ENCODE peak calls at places on chromosomes 1 and 21, in six cellular contexts. One of them, this sample, is unnamed.

GRCh38 chr1:118185083-118185899 is at the start of gene SPAG17:
- DNase-seq in choroid plexus epithelial cell: peak; percentile 65
- DNase-seq in H9: peak; percentile 95
- DNase-seq in activated CD8-positive, alpha-beta T cell treated with anti-CD3 and anti-CD28 coated beads for 36 hours: peak; percentile 31
- DNase-seq in GM13976: peak; percentile 41
- DNase-seq in GM06990: no peak
- DNase-seq in this sample: peak; percentile 79

GRCh38 chr1:237091691-237092090 is 49.7 kb downstream of the RYR2 start:
- DNase-seq in choroid plexus epithelial cell: no peak
- DNase-seq in H9: no peak
- DNase-seq in activated CD8-positive, alpha-beta T cell treated with anti-CD3 and anti-CD28 coated beads for 36 hours: no peak
- DNase-seq in GM13976: no peak
- DNase-seq in GM06990: no peak
- DNase-seq in this sample: no peak

GRCh38 chr1:40659649-40659947 is 5.9 kb downstream of the RIMS3 start:
- DNase-seq in choroid plexus epithelial cell: no peak
- DNase-seq in H9: no peak
- DNase-seq in activated CD8-positive, alpha-beta T cell treated with anti-CD3 and anti-CD28 coated beads for 36 hours: no peak
- DNase-seq in GM13976: no peak
- DNase-seq in GM06990: no peak
- DNase-seq in this sample: no peak

GRCh38 chr1:233613252-233614172 is at the start of gene KCNK1:
- DNase-seq in choroid plexus epithelial cell: peak; percentile 77
- DNase-seq in H9: peak; percentile 91
- DNase-seq in activated CD8-positive, alpha-beta T cell treated with anti-CD3 and anti-CD28 coated beads for 36 hours: no peak
- DNase-seq in GM13976: peak; percentile 40
- DNase-seq in GM06990: peak; percentile 32
- DNase-seq in this sample: peak; percentile 56

GRCh38 chr1:108590947-108591346 is 31.0 kb downstream of the EEIG2 start:
- DNase-seq in choroid plexus epithelial cell: peak; percentile 94
- DNase-seq in H9: no peak
- DNase-seq in activated CD8-positive, alpha-beta T cell treated with anti-CD3 and anti-CD28 coated beads for 36 hours: no peak
- DNase-seq in GM13976: no peak
- DNase-seq in GM06990: no peak
- DNase-seq in this sample: no peak

GRCh38 chr1:44029260-44029910 is 1.9 kb downstream of the SLC6A9 start:
- DNase-seq in choroid plexus epithelial cell: no peak
- DNase-seq in H9: no peak
- DNase-seq in activated CD8-positive, alpha-beta T cell treated with anti-CD3 and anti-CD28 coated beads for 36 hours: peak; percentile 63
- DNase-seq in GM13976: peak; percentile 77
- DNase-seq in GM06990: no peak
- DNase-seq in this sample: no peak

GRCh38 chr1:91122106-91122717 is 100.4 kb upstream of the ZNF644 start:
- DNase-seq in choroid plexus epithelial cell: no peak
- DNase-seq in H9: no peak
- DNase-seq in activated CD8-positive, alpha-beta T cell treated with anti-CD3 and anti-CD28 coated beads for 36 hours: no peak
- DNase-seq in GM13976: no peak
- DNase-seq in GM06990: no peak
- DNase-seq in this sample: no peak

GRCh38 chr1:242129103-242129502 is 130.2 kb upstream of the MAP1LC3C start:
- DNase-seq in choroid plexus epithelial cell: no peak
- DNase-seq in H9: no peak
- DNase-seq in activated CD8-positive, alpha-beta T cell treated with anti-CD3 and anti-CD28 coated beads for 36 hours: no peak
- DNase-seq in GM13976: peak; percentile 16
- DNase-seq in GM06990: no peak
- DNase-seq in this sample: no peak

GRCh38 chr1:231666220-231666956 is 39.8 kb downstream of the DISC1 start:
- DNase-seq in choroid plexus epithelial cell: no peak
- DNase-seq in H9: no peak
- DNase-seq in activated CD8-positive, alpha-beta T cell treated with anti-CD3 and anti-CD28 coated beads for 36 hours: no peak
- DNase-seq in GM13976: no peak
- DNase-seq in GM06990: no peak
- DNase-seq in this sample: no peak

GRCh38 chr1:117657031-117657430 is 51.2 kb downstream of the TENT5C start:
- DNase-seq in choroid plexus epithelial cell: peak; percentile 83
- DNase-seq in H9: no peak
- DNase-seq in activated CD8-positive, alpha-beta T cell treated with anti-CD3 and anti-CD28 coated beads for 36 hours: peak; percentile 50
- DNase-seq in GM13976: no peak
- DNase-seq in GM06990: no peak
- DNase-seq in this sample: no peak

GRCh38 chr1:114208106-114208505 is 54.4 kb upstream of the SYT6 start:
- DNase-seq in choroid plexus epithelial cell: no peak
- DNase-seq in H9: peak; percentile 15
- DNase-seq in activated CD8-positive, alpha-beta T cell treated with anti-CD3 and anti-CD28 coated beads for 36 hours: no peak
- DNase-seq in GM13976: no peak
- DNase-seq in GM06990: no peak
- DNase-seq in this sample: no peak

GRCh38 chr1:208008534-208008933 is 97.6 kb upstream of the CD34 start:
- DNase-seq in choroid plexus epithelial cell: no peak
- DNase-seq in H9: no peak
- DNase-seq in activated CD8-positive, alpha-beta T cell treated with anti-CD3 and anti-CD28 coated beads for 36 hours: no peak
- DNase-seq in GM13976: no peak
- DNase-seq in GM06990: no peak
- DNase-seq in this sample: no peak

GRCh38 chr1:17719874-17720273 is 35.3 kb upstream of the ACTL8 start:
- DNase-seq in choroid plexus epithelial cell: peak; percentile 42
- DNase-seq in H9: no peak
- DNase-seq in activated CD8-positive, alpha-beta T cell treated with anti-CD3 and anti-CD28 coated beads for 36 hours: no peak
- DNase-seq in GM13976: no peak
- DNase-seq in GM06990: no peak
- DNase-seq in this sample: no peak

GRCh38 chr1:242691603-242691945 is 167.1 kb upstream of the PLD5 start:
- DNase-seq in choroid plexus epithelial cell: no peak
- DNase-seq in H9: no peak
- DNase-seq in activated CD8-positive, alpha-beta T cell treated with anti-CD3 and anti-CD28 coated beads for 36 hours: no peak
- DNase-seq in GM13976: no peak
- DNase-seq in GM06990: no peak
- DNase-seq in this sample: no peak

GRCh38 chr1:60255565-60255964 is 182.0 kb upstream of the C1orf87 start:
- DNase-seq in choroid plexus epithelial cell: no peak
- DNase-seq in H9: no peak
- DNase-seq in activated CD8-positive, alpha-beta T cell treated with anti-CD3 and anti-CD28 coated beads for 36 hours: no peak
- DNase-seq in GM13976: no peak
- DNase-seq in GM06990: no peak
- DNase-seq in this sample: no peak

GRCh38 chr1:94325379-94326302 is 88.3 kb upstream of the ARHGAP29 start:
- DNase-seq in choroid plexus epithelial cell: peak; percentile 99
- DNase-seq in H9: no peak
- DNase-seq in activated CD8-positive, alpha-beta T cell treated with anti-CD3 and anti-CD28 coated beads for 36 hours: no peak
- DNase-seq in GM13976: no peak
- DNase-seq in GM06990: no peak
- DNase-seq in this sample: no peak

GRCh38 chr1:108947871-108948525 is 15.3 kb downstream of the CLCC1 start:
- DNase-seq in choroid plexus epithelial cell: peak; percentile 17
- DNase-seq in H9: peak; percentile 43
- DNase-seq in activated CD8-positive, alpha-beta T cell treated with anti-CD3 and anti-CD28 coated beads for 36 hours: no peak
- DNase-seq in GM13976: no peak
- DNase-seq in GM06990: no peak
- DNase-seq in this sample: no peak

GRCh38 chr1:212791261-212791675 is 309 bp downstream of the NSL1 start:
- DNase-seq in choroid plexus epithelial cell: peak; percentile 73
- DNase-seq in H9: no peak
- DNase-seq in activated CD8-positive, alpha-beta T cell treated with anti-CD3 and anti-CD28 coated beads for 36 hours: no peak
- DNase-seq in GM13976: no peak
- DNase-seq in GM06990: no peak
- DNase-seq in this sample: no peak

GRCh38 chr1:164137273-164137947 is 421.6 kb upstream of the PBX1 start:
- DNase-seq in choroid plexus epithelial cell: no peak
- DNase-seq in H9: no peak
- DNase-seq in activated CD8-positive, alpha-beta T cell treated with anti-CD3 and anti-CD28 coated beads for 36 hours: no peak
- DNase-seq in GM13976: no peak
- DNase-seq in GM06990: no peak
- DNase-seq in this sample: no peak

GRCh38 chr1:116018007-116018406 is 41.7 kb downstream of the SLC22A15 start:
- DNase-seq in choroid plexus epithelial cell: no peak
- DNase-seq in H9: no peak
- DNase-seq in activated CD8-positive, alpha-beta T cell treated with anti-CD3 and anti-CD28 coated beads for 36 hours: no peak
- DNase-seq in GM13976: no peak
- DNase-seq in GM06990: no peak
- DNase-seq in this sample: no peak

GRCh38 chr1:231467986-231468385 is 45.9 kb upstream of the EGLN1 start:
- DNase-seq in choroid plexus epithelial cell: no peak
- DNase-seq in H9: no peak
- DNase-seq in activated CD8-positive, alpha-beta T cell treated with anti-CD3 and anti-CD28 coated beads for 36 hours: no peak
- DNase-seq in GM13976: no peak
- DNase-seq in GM06990: no peak
- DNase-seq in this sample: no peak

GRCh38 chr1:11479375-11479979 is 522 bp downstream of the DISP3 start:
- DNase-seq in choroid plexus epithelial cell: no peak
- DNase-seq in H9: peak; percentile 40
- DNase-seq in activated CD8-positive, alpha-beta T cell treated with anti-CD3 and anti-CD28 coated beads for 36 hours: no peak
- DNase-seq in GM13976: no peak
- DNase-seq in GM06990: no peak
- DNase-seq in this sample: no peak

GRCh38 chr1:44057293-44057692 is 26.0 kb upstream of the SLC6A9 start:
- DNase-seq in choroid plexus epithelial cell: no peak
- DNase-seq in H9: no peak
- DNase-seq in activated CD8-positive, alpha-beta T cell treated with anti-CD3 and anti-CD28 coated beads for 36 hours: no peak
- DNase-seq in GM13976: no peak
- DNase-seq in GM06990: no peak
- DNase-seq in this sample: no peak

GRCh38 chr21:17105972-17106371 is 406.9 kb upstream of the CXADR start:
- DNase-seq in choroid plexus epithelial cell: no peak
- DNase-seq in H9: no peak
- DNase-seq in activated CD8-positive, alpha-beta T cell treated with anti-CD3 and anti-CD28 coated beads for 36 hours: no peak
- DNase-seq in GM13976: no peak
- DNase-seq in GM06990: no peak
- DNase-seq in this sample: no peak

GRCh38 chr21:38660333-38661295 is 145.1 kb upstream of the ETS2 start:
- DNase-seq in choroid plexus epithelial cell: no peak
- DNase-seq in H9: peak; percentile 48
- DNase-seq in activated CD8-positive, alpha-beta T cell treated with anti-CD3 and anti-CD28 coated beads for 36 hours: peak; percentile 8
- DNase-seq in GM13976: peak; percentile 33
- DNase-seq in GM06990: peak; percentile 14
- DNase-seq in this sample: no peak

GRCh38 chr1:110135268-110136065 is 14.8 kb upstream of the SLC6A17 start:
- DNase-seq in choroid plexus epithelial cell: no peak
- DNase-seq in H9: no peak
- DNase-seq in activated CD8-positive, alpha-beta T cell treated with anti-CD3 and anti-CD28 coated beads for 36 hours: no peak
- DNase-seq in GM13976: no peak
- DNase-seq in GM06990: no peak
- DNase-seq in this sample: no peak

GRCh38 chr1:204647114-204647804 is 38.3 kb downstream of the LRRN2 start:
- DNase-seq in choroid plexus epithelial cell: peak; percentile 78
- DNase-seq in H9: peak; percentile 65
- DNase-seq in activated CD8-positive, alpha-beta T cell treated with anti-CD3 and anti-CD28 coated beads for 36 hours: peak; percentile 44
- DNase-seq in GM13976: peak; percentile 77
- DNase-seq in GM06990: no peak
- DNase-seq in this sample: no peak

GRCh38 chr1:85203573-85204169 is 2.9 kb upstream of the SYDE2 start:
- DNase-seq in choroid plexus epithelial cell: peak; percentile 36
- DNase-seq in H9: no peak
- DNase-seq in activated CD8-positive, alpha-beta T cell treated with anti-CD3 and anti-CD28 coated beads for 36 hours: no peak
- DNase-seq in GM13976: no peak
- DNase-seq in GM06990: no peak
- DNase-seq in this sample: no peak

GRCh38 chr1:37474051-37474696 is at the start of gene ZC3H12A:
- DNase-seq in choroid plexus epithelial cell: peak; percentile 91
- DNase-seq in H9: peak; percentile 88
- DNase-seq in activated CD8-positive, alpha-beta T cell treated with anti-CD3 and anti-CD28 coated beads for 36 hours: peak; percentile 93
- DNase-seq in GM13976: peak; percentile 100
- DNase-seq in GM06990: peak; percentile 97
- DNase-seq in this sample: peak; percentile 69

DNA sequence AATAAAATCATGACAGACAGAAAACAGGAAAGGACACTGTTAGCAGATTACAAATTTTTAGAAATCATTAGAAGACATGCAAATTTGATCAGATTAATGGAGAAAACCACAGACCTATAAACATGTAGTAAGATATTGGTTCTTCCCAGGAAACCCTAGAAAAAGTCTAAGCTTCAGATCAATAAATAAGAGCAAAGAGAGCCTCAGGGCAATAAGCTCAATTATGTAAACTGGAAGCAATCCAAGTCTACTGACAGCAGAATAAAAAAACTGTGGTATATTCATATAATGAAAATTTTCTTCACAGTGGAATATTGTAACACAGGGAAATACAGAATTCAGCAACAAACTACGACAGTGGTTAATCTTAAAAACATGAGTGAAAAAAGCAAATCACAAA is 36.3 kb downstream of the NRDC start:
- DNase-seq in choroid plexus epithelial cell: no peak
- DNase-seq in H9: no peak
- DNase-seq in activated CD8-positive, alpha-beta T cell treated with anti-CD3 and anti-CD28 coated beads for 36 hours: no peak
- DNase-seq in GM13976: no peak
- DNase-seq in GM06990: no peak
- DNase-seq in this sample: no peak
- TF ChIP-seq CTCF in choroid plexus epithelial cell: no peak
- TF ChIP-seq CTCF in H9: no peak
- TF ChIP-seq CTCF in activated CD8-positive, alpha-beta T cell treated with anti-CD3 and anti-CD28 coated beads for 36 hours: no peak
- TF ChIP-seq CTCF in GM13976: no peak
- TF ChIP-seq CTCF in GM06990: no peak
- TF ChIP-seq CTCF in this sample: no peak

DNA sequence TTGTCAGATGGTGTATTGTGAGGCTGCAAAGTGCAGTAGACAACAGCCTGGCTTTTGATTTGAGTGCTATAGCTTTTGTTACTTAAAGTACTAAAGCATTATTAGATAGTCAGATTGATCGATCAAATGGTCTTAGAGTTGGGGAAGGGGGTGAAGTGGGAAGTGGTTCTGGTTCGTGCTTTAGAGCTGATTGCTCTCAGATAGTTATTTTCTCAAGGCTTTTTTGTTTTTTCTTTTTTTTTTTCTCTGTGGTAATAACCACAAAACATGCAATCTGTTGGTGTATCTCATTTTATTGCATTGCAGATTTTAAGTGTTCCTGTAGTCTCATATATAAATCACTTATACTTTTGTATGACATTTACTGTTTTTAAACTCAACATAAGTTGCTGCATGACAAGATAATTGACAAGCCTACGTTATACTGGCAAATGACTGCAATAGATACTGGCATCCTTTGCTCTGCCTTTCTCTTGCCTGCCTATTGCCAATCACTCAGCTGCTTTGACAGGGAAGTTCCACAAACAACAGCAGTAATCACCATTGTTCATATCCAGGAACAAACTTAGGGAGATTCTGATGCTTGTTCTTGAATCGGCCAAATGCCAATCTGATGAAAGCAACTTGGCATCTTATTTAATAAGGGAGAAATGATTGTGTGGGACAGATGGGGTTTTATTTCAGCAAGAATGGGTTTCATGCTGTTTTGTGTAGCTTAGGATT is 125.0 kb upstream of the B3GALT2 start:
- DNase-seq in choroid plexus epithelial cell: no peak
- DNase-seq in H9: no peak
- DNase-seq in activated CD8-positive, alpha-beta T cell treated with anti-CD3 and anti-CD28 coated beads for 36 hours: no peak
- DNase-seq in GM13976: no peak
- DNase-seq in GM06990: no peak
- DNase-seq in this sample: no peak
- TF ChIP-seq CTCF in choroid plexus epithelial cell: no peak
- TF ChIP-seq CTCF in H9: no peak
- TF ChIP-seq CTCF in activated CD8-positive, alpha-beta T cell treated with anti-CD3 and anti-CD28 coated beads for 36 hours: no peak
- TF ChIP-seq CTCF in GM13976: no peak
- TF ChIP-seq CTCF in GM06990: no peak
- TF ChIP-seq CTCF in this sample: no peak

GRCh38 chr1:9099555-9099954 is 29.3 kb downstream of the GPR157 start:
- DNase-seq in choroid plexus epithelial cell: no peak
- DNase-seq in H9: no peak
- DNase-seq in activated CD8-positive, alpha-beta T cell treated with anti-CD3 and anti-CD28 coated beads for 36 hours: no peak
- DNase-seq in GM13976: no peak
- DNase-seq in GM06990: no peak
- DNase-seq in this sample: no peak
- TF ChIP-seq CTCF in choroid plexus epithelial cell: no peak
- TF ChIP-seq CTCF in H9: peak; percentile 35
- TF ChIP-seq CTCF in activated CD8-positive, alpha-beta T cell treated with anti-CD3 and anti-CD28 coated beads for 36 hours: no peak
- TF ChIP-seq CTCF in GM13976: no peak
- TF ChIP-seq CTCF in GM06990: no peak
- TF ChIP-seq CTCF in this sample: no peak

GRCh38 chr1:13543927-13544556 is 30.2 kb upstream of the LRRC38 start:
- DNase-seq in choroid plexus epithelial cell: peak; percentile 46
- DNase-seq in H9: no peak
- DNase-seq in activated CD8-positive, alpha-beta T cell treated with anti-CD3 and anti-CD28 coated beads for 36 hours: no peak
- DNase-seq in GM13976: no peak
- DNase-seq in GM06990: no peak
- DNase-seq in this sample: no peak
- TF ChIP-seq CTCF in choroid plexus epithelial cell: peak; percentile 67
- TF ChIP-seq CTCF in H9: peak; percentile 27
- TF ChIP-seq CTCF in activated CD8-positive, alpha-beta T cell treated with anti-CD3 and anti-CD28 coated beads for 36 hours: no peak
- TF ChIP-seq CTCF in GM13976: no peak
- TF ChIP-seq CTCF in GM06990: peak; percentile 41
- TF ChIP-seq CTCF in this sample: no peak

This sample was measured in glutamatergic neuron.